ENCODE peak calls at places on chromosome 14, in seven cellular contexts. G is psoas muscle, H is GM23248, Y is pancreas, Q is ovary, X is cardiac muscle cell, O is aorta. R is an unnamed sample.
A peak's percentile ranks its signal among the peaks of the same experiment; 100 is the strongest.

GRCh38 chr14:104370256-104370870 is 209.2 kb upstream of the C14orf180 start:
- DNase-seq in G (peak; percentile 37), H (no peak), Y (peak; percentile 7), Q (no peak), X (peak; percentile 53), O (peak; percentile 41), R (peak; percentile 70)

GRCh38 chr14:71408362-71409035 is 501.2 kb downstream of the PCNX1 start:
- DNase-seq in G (no peak), H (no peak), Y (no peak), Q (no peak), X (no peak), O (no peak), R (no peak)

GRCh38 chr14:35986219-35986573 is 160.1 kb downstream of the BRMS1L start:
- DNase-seq in G (no peak), H (no peak), Y (no peak), Q (no peak), X (no peak), O (no peak), R (no peak)

GRCh38 chr14:99120147-99121026 is 151.6 kb downstream of the BCL11B start:
- DNase-seq in G (no peak), H (no peak), Y (no peak), Q (no peak), X (no peak), O (peak; percentile 12), R (no peak)

GRCh38 chr14:88281447-88281846 is 41.6 kb downstream of the KCNK10 start:
- DNase-seq in G (no peak), H (peak; percentile 4), Y (no peak), Q (no peak), X (no peak), O (no peak), R (no peak)

GRCh38 chr14:104120281-104120741 is 18.1 kb upstream of the KIF26A start:
- DNase-seq in G (no peak), H (no peak), Y (no peak), Q (no peak), X (no peak), O (peak; percentile 32), R (no peak)

GRCh38 chr14:75906228-75906627 is 75.6 kb downstream of the TGFB3 start:
- DNase-seq in G (no peak), H (no peak), Y (no peak), Q (no peak), X (no peak), O (no peak), R (no peak)

GRCh38 chr14:55599250-55599879 is 19.4 kb downstream of the KTN1 start:
- DNase-seq in G (peak; percentile 65), H (no peak), Y (peak; percentile 59), Q (peak; percentile 28), X (no peak), O (peak; percentile 55), R (peak; percentile 83)

GRCh38 chr14:105271224-105271890 is 23.0 kb downstream of the BTBD6 start:
- DNase-seq in G (no peak), H (no peak), Y (peak; percentile 88), Q (no peak), X (no peak), O (no peak), R (no peak)

GRCh38 chr14:74516451-74517155 is 23.0 kb downstream of the ISCA2 start:
- DNase-seq in G (peak; percentile 44), H (peak; percentile 70), Y (no peak), Q (peak; percentile 23), X (no peak), O (peak; percentile 70), R (no peak)

GRCh38 chr14:28767851-28768548 is 1.4 kb downstream of the FOXG1 start:
- DNase-seq in G (no peak), H (no peak), Y (no peak), Q (no peak), X (no peak), O (no peak), R (no peak)

GRCh38 chr14:56211124-56211523 is 92.9 kb downstream of the PELI2 start:
- DNase-seq in G (no peak), H (no peak), Y (no peak), Q (no peak), X (no peak), O (no peak), R (no peak)

GRCh38 chr14:71720978-71721624 is 211.1 kb upstream of the RGS6 start:
- DNase-seq in G (no peak), H (peak; percentile 87), Y (no peak), Q (no peak), X (peak; percentile 35), O (no peak), R (peak; percentile 65)

GRCh38 chr14:57247283-57247682 is 21.4 kb downstream of the EXOC5 start:
- DNase-seq in G (no peak), H (peak; percentile 20), Y (no peak), Q (no peak), X (no peak), O (no peak), R (no peak)

GRCh38 chr14:38138581-38139138 is 69.0 kb upstream of the SSTR1 start:
- DNase-seq in G (no peak), H (peak; percentile 52), Y (no peak), Q (no peak), X (no peak), O (no peak), R (peak; percentile 27)

GRCh38 chr14:77014734-77015133 is 13.8 kb downstream of the IRF2BPL start:
- DNase-seq in G (no peak), H (no peak), Y (no peak), Q (no peak), X (no peak), O (no peak), R (no peak)

GRCh38 chr14:21044106-21044618 is 2.0 kb downstream of the RNASE7 start:
- DNase-seq in G (peak; percentile 73), H (no peak), Y (peak; percentile 56), Q (no peak), X (no peak), O (no peak), R (peak; percentile 93)

GRCh38 chr14:61381589-61381988 is 60.2 kb downstream of the PRKCH start:
- DNase-seq in G (no peak), H (no peak), Y (peak; percentile 54), Q (no peak), X (no peak), O (no peak), R (no peak)

GRCh38 chr14:75315143-75315542 is 36.5 kb downstream of the FOS start:
- DNase-seq in G (no peak), H (peak; percentile 83), Y (no peak), Q (no peak), X (no peak), O (no peak), R (peak; percentile 44)

GRCh38 chr14:101361451-101362433 is 199.6 kb upstream of the DIO3 start:
- DNase-seq in G (peak; percentile 28), H (no peak), Y (no peak), Q (no peak), X (no peak), O (peak; percentile 21), R (no peak)

GRCh38 chr14:94665121-94665520 is 52.9 kb downstream of the SERPINA3 start:
- DNase-seq in G (no peak), H (peak; percentile 91), Y (no peak), Q (no peak), X (no peak), O (no peak), R (no peak)

GRCh38 chr14:69242311-69243224 is 17.4 kb upstream of the GALNT16 start:
- DNase-seq in G (no peak), H (peak; percentile 78), Y (no peak), Q (peak; percentile 64), X (peak; percentile 66), O (peak; percentile 55), R (peak; percentile 64)

GRCh38 chr14:103093856-103094405 is 594 bp upstream of the EXOC3L4 start:
- DNase-seq in G (no peak), H (no peak), Y (peak; percentile 18), Q (no peak), X (no peak), O (no peak), R (no peak)

GRCh38 chr14:101236496-101237240 is 324.6 kb upstream of the DIO3 start:
- DNase-seq in G (peak; percentile 16), H (no peak), Y (no peak), Q (no peak), X (no peak), O (no peak), R (no peak)

GRCh38 chr14:71551291-71551955 is 380.8 kb upstream of the RGS6 start:
- DNase-seq in G (no peak), H (peak; percentile 79), Y (no peak), Q (no peak), X (no peak), O (no peak), R (no peak)

GRCh38 chr14:34460841-34461240 is 1.2 kb downstream of the SPTSSA start:
- DNase-seq in G (no peak), H (peak; percentile 25), Y (no peak), Q (no peak), X (no peak), O (no peak), R (no peak)
- H3K4me3 ChIP-seq in G (peak overlapping the region; percentile 80), H (peak overlapping the region; percentile 82), Y (peak overlapping the region; percentile 76), Q (peak overlapping the region; percentile 57), X (peak overlapping the region; percentile 73), O (peak overlapping the region; percentile 14), R (peak overlapping the region; percentile 88)

DNA sequence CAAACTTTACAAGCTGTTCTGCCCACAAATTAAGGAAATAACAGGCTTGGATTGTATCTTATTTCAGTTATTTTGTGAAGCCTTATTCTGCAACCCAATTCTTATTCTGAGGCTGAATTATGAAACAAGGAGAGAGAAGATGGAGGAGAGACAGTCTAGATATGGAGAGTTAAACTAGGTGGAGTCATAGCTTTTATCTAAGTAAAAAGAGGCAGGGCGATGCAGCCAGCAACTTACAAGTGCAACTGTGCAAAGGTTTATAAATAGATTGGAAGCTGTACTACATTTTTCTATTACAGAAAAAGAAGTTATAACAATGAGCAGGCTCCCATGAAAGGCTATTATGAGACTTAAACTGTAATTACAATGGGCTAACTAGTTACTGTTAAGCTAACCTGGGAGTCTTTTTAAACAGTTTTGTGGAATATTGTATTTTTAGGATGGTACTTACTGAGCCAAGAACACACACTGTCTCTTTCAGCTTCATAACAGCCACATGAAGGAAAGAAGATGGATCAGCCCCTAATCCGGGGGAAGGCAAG is 22.4 kb downstream of the NID2 start:
- DNase-seq in G (no peak), H (peak; percentile 34), Y (no peak), Q (no peak), X (no peak), O (no peak), R (no peak)
- H3K4me1 ChIP-seq in G (peaks cover 4% of the 10 kb centered on the region), H (peaks cover 40% of the 10 kb centered on the region), Y (peaks cover 3% of the 10 kb centered on the region), Q (peaks cover 31% of the 10 kb centered on the region), X (peaks cover 65% of the 10 kb centered on the region), O (peaks cover 2% of the 10 kb centered on the region), R (peaks cover under 1% of the 10 kb centered on the region)

DNA sequence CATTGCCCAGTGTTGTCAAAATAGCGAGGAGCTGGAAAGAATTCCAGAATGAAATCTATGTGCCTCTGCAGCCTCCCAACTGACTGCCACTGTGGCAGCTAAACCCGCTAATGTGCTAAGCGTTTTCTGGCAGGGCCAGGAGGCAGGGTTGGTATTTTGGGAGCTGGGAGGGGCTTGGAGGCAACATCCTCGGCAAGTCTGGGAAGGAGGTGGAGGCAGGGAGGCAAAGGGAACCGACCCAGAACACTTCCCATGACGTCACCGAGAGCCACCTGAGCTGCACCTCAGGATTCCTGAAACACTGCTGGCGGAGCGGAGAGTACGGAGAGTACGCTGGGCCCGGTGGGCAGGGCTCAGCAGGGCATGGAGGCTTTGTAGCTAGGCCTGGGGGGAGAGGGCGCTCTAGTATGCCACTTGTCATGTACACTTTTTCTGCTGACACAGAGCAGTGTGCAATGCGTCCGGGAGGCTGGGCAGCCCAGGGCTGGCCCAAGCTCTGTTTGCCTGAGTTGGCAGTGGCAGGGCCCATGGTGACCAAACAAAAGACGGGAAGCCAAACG is 81.5 kb downstream of the DPF3 start:
- DNase-seq in G (peak; percentile 95), H (no peak), Y (no peak), Q (no peak), X (peak; percentile 47), O (peak; percentile 83), R (no peak)
- H3K4me3 ChIP-seq in G (peak overlapping the region; percentile 33), H (no peak overlapping the region), Y (no peak overlapping the region), Q (no peak overlapping the region), X (no peak overlapping the region), O (no peak overlapping the region), R (no peak overlapping the region)

GRCh38 chr14:63896278-63896720 is 43.5 kb downstream of the SYNE2 start:
- DNase-seq in G (no peak), H (peak; percentile 72), Y (peak; percentile 48), Q (peak; percentile 67), X (no peak), O (peak; percentile 70), R (peak; percentile 42)
- H3K4me1 ChIP-seq in G (peaks cover 50% of the 10 kb centered on the region), H (peaks cover 31% of the 10 kb centered on the region), Y (peaks cover 41% of the 10 kb centered on the region), Q (peaks cover 17% of the 10 kb centered on the region), X (peaks cover 32% of the 10 kb centered on the region), O (peaks cover 4% of the 10 kb centered on the region), R (peaks cover 18% of the 10 kb centered on the region)